ENCODE peak calls at places on chromosomes 2 and 18, in eight cellular contexts. T is right lobe of liver; R is psoas muscle; X is astrocyte; W is mucosa of descending colon; H is fibroblast of lung; I is CD4-positive, alpha-beta T cell; S is A549. M is an unnamed sample.

GRCh38 chr2:47043142-47043890 is 111.8 kb downstream of the STPG4 start:
- DNase-seq in X (peak; percentile 93), I (no peak), W (no peak), R (peak; percentile 83), S (peak; percentile 96), T (no peak), H (peak; percentile 95), M (peak; percentile 94)

GRCh38 chr2:225052703-225053102 is 10.4 kb upstream of the DOCK10 start:
- DNase-seq in W (no peak), X (no peak), I (no peak), H (no peak), T (no peak), R (no peak), S (no peak), M (no peak)

GRCh38 chr2:108538000-108538625 is 3.8 kb downstream of the LIMS1 start:
- DNase-seq in I (no peak), H (peak; percentile 24), X (no peak), T (no peak), R (no peak), S (no peak), W (no peak), M (peak; percentile 23)

GRCh38 chr18:43314931-43315330 is 37.6 kb upstream of the SYT4 start:
- DNase-seq in H (peak; percentile 40), I (no peak), W (no peak), X (peak; percentile 17), S (no peak), T (no peak), R (no peak), M (no peak)

GRCh38 chr2:134429886-134430285 is 176.0 kb downstream of the MGAT5 start:
- DNase-seq in R (no peak), W (no peak), T (no peak), S (no peak), H (no peak), I (no peak), X (no peak), M (no peak)

GRCh38 chr2:189233527-189233926 is 54.0 kb upstream of the COL5A2 start:
- DNase-seq in T (no peak), X (no peak), H (no peak), I (no peak), S (no peak), W (no peak), R (no peak), M (peak; percentile 61)

GRCh38 chr2:136399667-136400316 is 281.8 kb upstream of the CXCR4 start:
- DNase-seq in I (no peak), R (no peak), T (no peak), S (no peak), W (no peak), H (no peak), X (no peak), M (no peak)

GRCh38 chr2:36530983-36531354 is 67.0 kb downstream of the FEZ2 start:
- DNase-seq in X (no peak), I (no peak), R (no peak), T (no peak), H (peak; percentile 36), W (no peak), S (no peak), M (no peak)

GRCh38 chr2:159904127-159904564 is 106.1 kb upstream of the CD302 start:
- DNase-seq in T (no peak), S (no peak), I (peak; percentile 34), H (no peak), R (no peak), W (no peak), X (no peak), M (no peak)

GRCh38 chr18:57440331-57441101 is 5.3 kb downstream of the ONECUT2 start:
- DNase-seq in H (no peak), I (no peak), R (no peak), T (peak; percentile 48), S (no peak), W (no peak), X (no peak), M (no peak)

GRCh38 chr2:72036173-72036545 is 111.5 kb downstream of the CYP26B1 start:
- DNase-seq in W (no peak), I (no peak), X (no peak), H (no peak), R (no peak), T (no peak), S (no peak), M (no peak)

GRCh38 chr2:21017748-21018276 is 26.1 kb downstream of the APOB start:
- DNase-seq in S (no peak), H (no peak), T (no peak), X (no peak), R (no peak), I (no peak), W (no peak), M (no peak)

GRCh38 chr2:54663424-54664030 is 59.9 kb upstream of the EML6 start:
- DNase-seq in S (no peak), H (no peak), R (no peak), I (no peak), X (no peak), W (no peak), T (no peak), M (no peak)

GRCh38 chr18:34543940-34544339 is 166.2 kb upstream of the DTNA start:
- DNase-seq in S (no peak), T (no peak), H (no peak), X (no peak), I (no peak), W (no peak), R (no peak), M (no peak)

GRCh38 chr2:74922592-74923227 is 35.7 kb upstream of the POLE4 start:
- DNase-seq in W (no peak), I (no peak), X (no peak), H (no peak), S (no peak), T (no peak), R (no peak), M (peak; percentile 27)

GRCh38 chr2:112239862-112240261 is 15.0 kb downstream of the ZC3H8 start:
- DNase-seq in H (no peak), R (no peak), X (no peak), I (no peak), S (no peak), T (no peak), W (no peak), M (no peak)

GRCh38 chr2:159106105-159106504 is 137.7 kb downstream of the TANC1 start:
- DNase-seq in S (no peak), X (peak; percentile 78), R (no peak), T (no peak), I (no peak), W (no peak), H (peak; percentile 81), M (no peak)

GRCh38 chr2:183283176-183283575 is 158.9 kb downstream of the NUP35 start:
- DNase-seq in H (no peak), R (no peak), S (no peak), I (no peak), X (no peak), W (no peak), T (no peak), M (no peak)

GRCh38 chr2:950627-950992 is at the start of gene SNTG2:
- DNase-seq in H (no peak), R (peak; percentile 56), W (peak; percentile 47), S (no peak), T (peak; percentile 54), X (no peak), I (peak; percentile 15), M (no peak)

GRCh38 chr2:52082646-52083045 is 1050.7 kb upstream of the NRXN1 start:
- DNase-seq in X (no peak), I (no peak), W (no peak), H (no peak), T (no peak), S (no peak), R (no peak), M (no peak)

GRCh38 chr2:11158916-11159573 is 3.8 kb downstream of the SLC66A3 start:
- DNase-seq in X (no peak), R (no peak), I (no peak), H (no peak), T (no peak), S (no peak), W (no peak), M (no peak)

GRCh38 chr2:72945450-72946019 is 28.2 kb downstream of the EMX1 start:
- DNase-seq in S (no peak), H (no peak), T (no peak), R (no peak), W (no peak), I (no peak), X (no peak), M (no peak)

GRCh38 chr2:197269173-197269572 is 41.4 kb downstream of the ANKRD44 start:
- DNase-seq in R (no peak), I (no peak), H (peak; percentile 67), X (peak; percentile 60), S (no peak), W (no peak), T (no peak), M (no peak)

DNA sequence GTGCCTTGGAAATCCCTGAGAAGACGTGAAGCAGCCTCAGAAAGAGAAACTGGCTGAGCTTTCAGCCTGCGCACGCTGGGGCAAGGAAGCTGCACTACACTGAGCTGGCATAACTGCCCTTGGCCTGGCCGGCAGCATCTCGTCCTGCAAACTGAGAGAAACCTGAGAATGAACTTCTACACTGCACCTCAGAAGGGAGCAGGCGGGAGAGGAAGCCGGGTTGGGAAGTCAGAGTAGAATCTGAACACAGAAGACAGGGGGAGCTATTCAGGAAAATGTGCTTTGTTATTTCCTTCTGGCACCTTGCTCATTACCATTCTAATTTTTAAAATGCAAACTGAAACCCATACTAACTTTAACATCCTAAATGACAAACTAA is 70.9 kb downstream of the ZEB2 start:
- DNase-seq in I (no peak), W (no peak), T (peak; percentile 28), R (peak; percentile 74), H (no peak), X (no peak), S (no peak), M (no peak)
- TF ChIP-seq CTCF in I (no peak), W (no peak), T (peak; percentile 38), R (peak; percentile 62), H (peak; percentile 28), X (no peak), S (peak; percentile 18), M (no peak)

GRCh38 chr2:18132697-18133096 is 254.2 kb downstream of the KCNS3 start:
- DNase-seq in T (no peak), I (no peak), H (peak; percentile 91), W (no peak), R (no peak), S (no peak), X (peak; percentile 89), M (no peak)
- TF ChIP-seq CTCF in T (no peak), I (no peak), H (no peak), W (no peak), R (no peak), S (no peak), X (no peak), M (no peak)

GRCh38 chr2:8525582-8526402 is 156.1 kb upstream of the ID2 start:
- DNase-seq in X (peak; percentile 48), H (peak; percentile 63), R (peak; percentile 82), T (peak; percentile 93), S (no peak), W (peak; percentile 91), I (no peak), M (peak; percentile 83)
- TF ChIP-seq CTCF in X (no peak), H (peak; percentile 6), R (no peak), T (peak; percentile 51), S (no peak), W (no peak), I (no peak), M (no peak)

DNA sequence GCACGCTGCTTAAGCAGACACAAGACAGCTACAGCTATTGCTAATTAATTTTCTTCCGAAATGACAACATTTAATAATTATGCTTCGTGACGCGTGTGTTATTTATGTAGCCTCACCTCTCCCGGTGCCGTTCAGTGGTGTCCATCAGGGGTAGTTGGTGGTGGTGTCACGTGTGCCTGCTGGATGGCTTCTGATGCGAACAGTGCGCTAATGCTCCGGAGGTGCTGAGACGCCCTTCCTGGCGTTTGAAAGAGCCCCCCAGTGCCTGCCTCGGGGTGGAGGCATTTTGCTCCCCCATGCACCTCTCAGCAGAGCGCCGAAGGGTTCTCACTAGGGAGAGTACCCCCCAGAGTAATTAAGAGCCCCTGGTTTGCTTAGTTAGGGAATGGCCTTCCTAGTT is 39.6 kb downstream of the GLI2 start:
- DNase-seq in W (no peak), H (no peak), X (no peak), R (peak; percentile 21), T (no peak), I (no peak), S (no peak), M (no peak)
- TF ChIP-seq CTCF in W (no peak), H (no peak), X (no peak), R (no peak), T (no peak), I (no peak), S (no peak), M (no peak)

M was measured in MCF 10A.